ENCODE peak calls at places on chromosomes 1 and 21, in five cellular contexts. E, M, O, G and A are unnamed samples.

GRCh38 chr1:78073441-78073840 is 27.7 kb downstream of the GIPC2 start:
- DNase-seq in G (no peak), M (no peak), E (no peak), O (no peak), A (no peak)

GRCh38 chr1:11071463-11072215 is 11.8 kb upstream of the SRM start:
- DNase-seq in G (no peak), E (no peak), O (peak), M (no peak), A (no peak)

GRCh38 chr21:38538353-38538752 is 40.1 kb upstream of the ERG start:
- DNase-seq in M (no peak), E (no peak), O (no peak), G (no peak), A (no peak)

GRCh38 chr1:226980565-226981385 is 40.7 kb downstream of the COQ8A start:
- DNase-seq in G (no peak), O (no peak), E (no peak), M (no peak), A (no peak)

GRCh38 chr1:91513160-91513559 is 12.5 kb downstream of the CDC7 start:
- DNase-seq in G (no peak), O (no peak), E (no peak), M (no peak), A (no peak)

GRCh38 chr1:202516434-202516877 is 168.0 kb downstream of the PPP1R12B start:
- DNase-seq in M (no peak), O (no peak), E (no peak), G (no peak), A (no peak)

GRCh38 chr1:34984435-34985062 is 598 bp downstream of the TMEM35B start:
- DNase-seq in G (no peak), M (no peak), E (peak), O (no peak), A (no peak)

GRCh38 chr1:90474158-90474557 is 242.9 kb downstream of the BARHL2 start:
- DNase-seq in E (no peak), O (no peak), M (no peak), G (no peak), A (no peak)

GRCh38 chr1:164617607-164618564 is 58.9 kb downstream of the PBX1 start:
- DNase-seq in M (no peak), O (no peak), G (no peak), E (no peak), A (no peak)

GRCh38 chr1:231533240-231533639 is 4.8 kb downstream of the TSNAX start:
- DNase-seq in G (no peak), E (no peak), O (no peak), M (no peak), A (no peak)

GRCh38 chr1:56330400-56331026 is 248.8 kb downstream of the PLPP3 start:
- DNase-seq in O (no peak), M (no peak), G (no peak), E (no peak), A (no peak)

GRCh38 chr1:19793360-19794046 is 6.2 kb downstream of the TMCO4 start:
- DNase-seq in O (no peak), M (no peak), G (no peak), E (no peak), A (no peak)

GRCh38 chr1:206415913-206416312 is 54.4 kb upstream of the IKBKE start:
- DNase-seq in E (no peak), M (no peak), O (no peak), G (no peak), A (no peak)

GRCh38 chr1:117573386-117574040 is 32.3 kb upstream of the TENT5C start:
- DNase-seq in M (peak), G (no peak), O (no peak), E (no peak), A (no peak)

GRCh38 chr1:163166886-163167555 is 35.7 kb downstream of the RGS5 start:
- DNase-seq in E (peak), G (no peak), O (no peak), M (no peak), A (no peak)

GRCh38 chr1:109371271-109371739 is 26.4 kb downstream of the SORT1 start:
- DNase-seq in G (no peak), O (no peak), M (peak), E (peak), A (no peak)

GRCh38 chr1:115507256-115507589 is 134.5 kb upstream of the VANGL1 start:
- DNase-seq in O (peak), M (no peak), G (no peak), E (no peak), A (no peak)

GRCh38 chr1:20640183-20640597 is 6.9 kb downstream of the PINK1 start:
- DNase-seq in G (no peak), O (peak), E (peak), M (peak), A (peak)

GRCh38 chr1:165900576-165901380 is 73.4 kb downstream of the UCK2 start:
- DNase-seq in E (no peak), M (no peak), G (no peak), O (no peak), A (no peak)

GRCh38 chr1:170734412-170735175 is 70.7 kb downstream of the PRRX1 start:
- DNase-seq in G (no peak), M (no peak), O (no peak), E (no peak), A (no peak)

GRCh38 chr21:44640761-44641160 is 3.6 kb downstream of the KRTAP10-10 start:
- DNase-seq in O (no peak), E (no peak), M (no peak), G (no peak), A (peak)

GRCh38 chr1:20540281-20540680 is 12.1 kb upstream of the FAM43B start:
- DNase-seq in O (no peak), E (no peak), G (no peak), M (no peak), A (no peak)

GRCh38 chr1:118266436-118266835 is 81.4 kb upstream of the SPAG17 start:
- DNase-seq in G (no peak), O (no peak), E (no peak), M (no peak), A (no peak)

GRCh38 chr1:26010800-26011199 is 10.8 kb upstream of the EXTL1 start:
- DNase-seq in O (no peak), E (no peak), M (no peak), G (no peak), A (no peak)

GRCh38 chr1:233884461-233885151 is 19.9 kb upstream of the SLC35F3 start:
- DNase-seq in O (no peak), G (no peak), M (no peak), E (no peak), A (no peak)

GRCh38 chr1:65195495-65196417 is 47.8 kb downstream of the AK4 start:
- DNase-seq in M (no peak), G (no peak), O (no peak), E (no peak), A (no peak)

GRCh38 chr1:5847013-5847654 is 145.1 kb downstream of the NPHP4 start:
- DNase-seq in O (no peak), M (no peak), G (no peak), E (no peak), A (peak)

GRCh38 chr1:33195560-33195959 is 13.7 kb upstream of the TRIM62 start:
- DNase-seq in O (no peak), M (peak), E (no peak), G (no peak), A (no peak)

GRCh38 chr1:206734499-206735142 is 36.0 kb upstream of the IL19 start:
- DNase-seq in O (peak), E (peak), M (peak), G (no peak), A (peak)

GRCh38 chr21:34695434-34695833 is 26.6 kb downstream of the CLIC6 start:
- DNase-seq in E (no peak), O (no peak), G (no peak), M (no peak), A (no peak)

GRCh38 chr1:15525043-15525958 is 1.3 kb upstream of the CASP9 start:
- DNase-seq in O (peak), M (no peak), G (peak), E (peak), A (peak)

GRCh38 chr1:45111239-45111638 is 95.2 kb downstream of the ZSWIM5 start:
- DNase-seq in E (no peak), M (no peak), O (no peak), G (no peak), A (no peak)

GRCh38 chr1:208278638-208279037 is 34.5 kb upstream of the PLXNA2 start:
- DNase-seq in M (no peak), E (no peak), O (no peak), G (no peak), A (no peak)

GRCh38 chr1:107572674-107573205 is 392.2 kb downstream of the VAV3 start:
- DNase-seq in G (no peak), E (no peak), M (no peak), O (peak), A (no peak)